ENCODE peak calls at places on chromosome 12, in eight cellular contexts. R is activated CD8-positive, alpha-beta memory T cell treated with anti-CD3 and anti-CD28 coated beads, Interleukin-2, amount 10 ng/mL, durations not matched to agents 7 days and 5 days; I is stimulated activated CD4-positive, alpha-beta T cell treated with anti-CD3 and anti-CD28 coated beads, Interleukin-4, amount 100 ng/mL, for 48 hours; U is anterior cingulate cortex; S is cardiac fibroblast; M is RWPE1; D is CD8-positive, alpha-beta T cell; E is SW480. L is an unnamed sample.

GRCh38 chr12:26162905-26163304 is 32.5 kb upstream of the SSPN start:
- DNase-seq in R (no peak), I (no peak), U (no peak), S (no peak), M (no peak), D (no peak), E (no peak), L (no peak)

GRCh38 chr12:54527631-54527929 is 21.8 kb upstream of the PDE1B start:
- DNase-seq in R (no peak), I (no peak), U (no peak), S (no peak), M (no peak), D (no peak), E (no peak), L (no peak)

GRCh38 chr12:96585977-96586376 is 96.6 kb downstream of the CFAP54 start:
- DNase-seq in R (no peak), I (no peak), U (no peak), S (no peak), M (no peak), D (no peak), E (no peak), L (no peak)

GRCh38 chr12:100337299-100337698 is 19.6 kb upstream of the SLC17A8 start:
- DNase-seq in R (no peak), I (no peak), U (no peak), S (no peak), M (no peak), D (no peak), E (no peak), L (no peak)

GRCh38 chr12:95942532-95943230 is at the start of gene CCDC38:
- DNase-seq in R (peak; percentile 92), I (peak; percentile 69), U (peak; percentile 57), S (peak; percentile 61), M (peak; percentile 96), D (peak; percentile 88), E (peak; percentile 90), L (peak; percentile 86)

GRCh38 chr12:53757095-53757770 is 5.5 kb upstream of the CISTR start:
- DNase-seq in R (peak; percentile 92), I (peak; percentile 86), U (peak; percentile 42), S (peak; percentile 74), M (no peak), D (peak; percentile 85), E (peak; percentile 43), L (peak; percentile 88)

GRCh38 chr12:2753536-2753935 is 41.2 kb upstream of the FKBP4 start:
- DNase-seq in R (no peak), I (no peak), U (no peak), S (no peak), M (no peak), D (no peak), E (no peak), L (no peak)

GRCh38 chr12:53939141-53940108 is 794 bp downstream of the HOXC13 start:
- DNase-seq in R (no peak), I (no peak), U (no peak), S (peak; percentile 27), M (peak; percentile 74), D (no peak), E (peak; percentile 39), L (no peak)

GRCh38 chr12:122226366-122227222 is 742 bp upstream of the DIABLO start:
- DNase-seq in R (no peak), I (no peak), U (no peak), S (no peak), M (no peak), D (no peak), E (no peak), L (no peak)

GRCh38 chr12:58969227-58969626 is 48.9 kb upstream of the LRIG3 start:
- DNase-seq in R (no peak), I (no peak), U (no peak), S (no peak), M (no peak), D (no peak), E (no peak), L (no peak)

GRCh38 chr12:20439634-20440033 is 71.3 kb downstream of the PDE3A start:
- DNase-seq in R (no peak), I (no peak), U (no peak), S (peak; percentile 37), M (no peak), D (no peak), E (no peak), L (no peak)

GRCh38 chr12:630656-631632 is 32.3 kb downstream of the NINJ2 start:
- DNase-seq in R (no peak), I (peak; percentile 47), U (no peak), S (no peak), M (no peak), D (peak; percentile 83), E (no peak), L (no peak)

GRCh38 chr12:128783129-128783574 is 40.6 kb downstream of the SLC15A4 start:
- DNase-seq in R (no peak), I (peak; percentile 20), U (no peak), S (peak; percentile 14), M (no peak), D (no peak), E (no peak), L (no peak)

GRCh38 chr12:66152732-66153131 is 17.1 kb downstream of the TMBIM4 start:
- DNase-seq in R (no peak), I (no peak), U (no peak), S (peak; percentile 57), M (no peak), D (no peak), E (no peak), L (no peak)